ENCODE peak calls at places on chromosomes 16 and 17, in five cellular contexts. One of them, this sample, is unnamed.

GRCh38 chr17:37802712-37803416 is 58.0 kb upstream of the HNF1B start:
- DNase-seq in tibial artery: peak; percentile 66
- DNase-seq in aorta: peak; percentile 68
- DNase-seq in RWPE1: no peak
- DNase-seq in OCI-LY7: no peak
- DNase-seq in this sample: no peak

GRCh38 chr17:76534831-76535732 is 2.4 kb downstream of the CYGB start:
- DNase-seq in tibial artery: no peak
- DNase-seq in aorta: no peak
- DNase-seq in RWPE1: no peak
- DNase-seq in OCI-LY7: no peak
- DNase-seq in this sample: no peak

GRCh38 chr16:89049484-89050118 is 44.1 kb upstream of the ACSF3 start:
- DNase-seq in tibial artery: no peak
- DNase-seq in aorta: peak; percentile 42
- DNase-seq in RWPE1: no peak
- DNase-seq in OCI-LY7: no peak
- DNase-seq in this sample: peak; percentile 81

GRCh38 chr17:60916043-60916442 is 238.4 kb downstream of the BCAS3 start:
- DNase-seq in tibial artery: no peak
- DNase-seq in aorta: no peak
- DNase-seq in RWPE1: no peak
- DNase-seq in OCI-LY7: no peak
- DNase-seq in this sample: no peak

GRCh38 chr17:59914274-59914854 is 21.4 kb downstream of the RPS6KB1 start:
- DNase-seq in tibial artery: no peak
- DNase-seq in aorta: no peak
- DNase-seq in RWPE1: peak; percentile 64
- DNase-seq in OCI-LY7: peak; percentile 67
- DNase-seq in this sample: no peak

GRCh38 chr17:31405941-31406371 is 14.5 kb downstream of the RAB11FIP4 start:
- DNase-seq in tibial artery: no peak
- DNase-seq in aorta: peak; percentile 17
- DNase-seq in RWPE1: no peak
- DNase-seq in OCI-LY7: no peak
- DNase-seq in this sample: no peak

GRCh38 chr17:40310882-40311391 is 2.0 kb downstream of the RARA start:
- DNase-seq in tibial artery: no peak
- DNase-seq in aorta: no peak
- DNase-seq in RWPE1: no peak
- DNase-seq in OCI-LY7: no peak
- DNase-seq in this sample: no peak

GRCh38 chr16:66493490-66494401 is 56.2 kb downstream of the TK2 start:
- DNase-seq in tibial artery: peak; percentile 50
- DNase-seq in aorta: no peak
- DNase-seq in RWPE1: no peak
- DNase-seq in OCI-LY7: no peak
- DNase-seq in this sample: no peak

GRCh38 chr17:46057366-46057765 is 58.3 kb downstream of the STH start:
- DNase-seq in tibial artery: no peak
- DNase-seq in aorta: no peak
- DNase-seq in RWPE1: no peak
- DNase-seq in OCI-LY7: no peak
- DNase-seq in this sample: no peak

GRCh38 chr17:77140878-77141767 is at the start of gene SEC14L1:
- DNase-seq in tibial artery: peak; percentile 75
- DNase-seq in aorta: peak; percentile 75
- DNase-seq in RWPE1: peak; percentile 19
- DNase-seq in OCI-LY7: peak; percentile 82
- DNase-seq in this sample: peak; percentile 71

GRCh38 chr16:1745181-1745899 is 26.0 kb downstream of the NME3 start:
- DNase-seq in tibial artery: no peak
- DNase-seq in aorta: no peak
- DNase-seq in RWPE1: peak; percentile 69
- DNase-seq in OCI-LY7: no peak
- DNase-seq in this sample: peak; percentile 66

GRCh38 chr17:62109378-62109902 is 44.4 kb upstream of the MED13 start:
- DNase-seq in tibial artery: no peak
- DNase-seq in aorta: peak; percentile 64
- DNase-seq in RWPE1: peak; percentile 75
- DNase-seq in OCI-LY7: peak; percentile 72
- DNase-seq in this sample: peak; percentile 59

GRCh38 chr16:31128711-31129567 is 6.6 kb downstream of the PRSS8 start:
- DNase-seq in tibial artery: no peak
- DNase-seq in aorta: peak; percentile 70
- DNase-seq in RWPE1: no peak
- DNase-seq in OCI-LY7: no peak
- DNase-seq in this sample: no peak

GRCh38 chr17:81180836-81181810 is 15.1 kb upstream of the AATK start:
- DNase-seq in tibial artery: no peak
- DNase-seq in aorta: no peak
- DNase-seq in RWPE1: no peak
- DNase-seq in OCI-LY7: no peak
- DNase-seq in this sample: no peak

GRCh38 chr17:19651461-19652238 is 3.1 kb downstream of the ALDH3A2 start:
- DNase-seq in tibial artery: no peak
- DNase-seq in aorta: no peak
- DNase-seq in RWPE1: no peak
- DNase-seq in OCI-LY7: no peak
- DNase-seq in this sample: no peak
- H3K27ac ChIP-seq in tibial artery: peak overlapping the region; percentile 49
- H3K27ac ChIP-seq in aorta: peak overlapping the region; percentile 62
- H3K27ac ChIP-seq in RWPE1: peak overlapping the region; percentile 67
- H3K27ac ChIP-seq in OCI-LY7: no peak overlapping the region
- H3K27ac ChIP-seq in this sample: no peak overlapping the region

DNA sequence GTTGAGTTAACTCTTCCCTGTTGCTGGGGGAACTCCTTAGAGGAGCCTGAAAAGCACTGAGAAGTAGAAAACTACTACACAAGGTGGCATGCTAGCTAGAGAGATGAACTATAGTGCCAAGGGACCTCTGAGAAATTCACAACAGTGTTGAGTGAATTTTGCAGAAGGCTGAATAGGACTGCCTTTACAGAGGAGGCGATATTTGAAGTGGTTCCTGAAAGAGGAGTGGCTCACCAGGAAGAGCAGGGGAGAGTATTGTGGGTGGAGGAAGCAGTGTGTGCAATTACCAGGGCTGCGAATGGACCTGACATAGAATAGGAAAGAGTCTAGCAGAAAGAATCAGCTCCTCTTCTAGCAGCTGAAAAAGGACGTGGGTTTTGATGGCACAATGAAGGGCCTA is 66.4 kb downstream of the CDK5R1 start:
- DNase-seq in tibial artery: no peak
- DNase-seq in aorta: no peak
- DNase-seq in RWPE1: no peak
- DNase-seq in OCI-LY7: no peak
- DNase-seq in this sample: no peak
- H3K27ac ChIP-seq in tibial artery: no peak overlapping the region
- H3K27ac ChIP-seq in aorta: no peak overlapping the region
- H3K27ac ChIP-seq in RWPE1: no peak overlapping the region
- H3K27ac ChIP-seq in OCI-LY7: no peak overlapping the region
- H3K27ac ChIP-seq in this sample: no peak overlapping the region

DNA sequence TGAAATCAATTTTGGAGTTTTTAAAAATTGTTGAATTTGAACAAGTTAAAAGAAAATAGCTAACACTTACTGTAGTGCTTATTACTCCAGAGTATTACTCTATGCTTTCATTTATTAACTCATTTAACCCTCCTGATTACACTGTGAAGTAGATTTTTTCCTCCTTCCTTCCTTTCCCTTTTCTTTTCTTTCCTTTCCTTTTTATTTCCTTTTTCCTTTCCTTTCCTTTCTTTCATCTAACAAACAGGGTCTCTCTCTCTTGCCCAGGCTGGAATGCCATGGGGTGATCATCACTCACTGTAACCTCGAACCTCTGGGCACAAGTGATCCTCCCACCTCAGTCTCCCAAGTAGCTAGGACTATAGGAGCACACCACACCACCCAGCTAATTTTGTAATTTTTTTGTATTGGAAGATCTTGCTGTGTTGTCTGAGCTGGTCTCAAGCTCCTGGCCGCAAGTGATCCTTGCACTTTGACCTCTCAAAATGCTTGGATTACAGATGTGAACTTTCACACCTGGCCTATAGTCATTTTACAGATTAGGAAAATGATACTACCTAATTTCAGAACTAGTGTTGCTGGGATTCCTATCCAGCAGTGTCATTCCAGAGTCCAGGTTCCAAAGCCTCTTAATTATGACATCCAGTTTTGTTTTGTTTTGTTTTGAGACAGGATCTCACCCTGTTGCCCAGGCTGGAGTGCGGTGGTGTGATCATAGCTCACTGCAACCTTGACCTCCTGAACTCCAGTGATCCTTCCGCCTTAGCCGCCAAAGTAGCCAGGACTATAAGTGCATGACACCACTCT is 59.9 kb downstream of the TAOK1 start:
- DNase-seq in tibial artery: no peak
- DNase-seq in aorta: no peak
- DNase-seq in RWPE1: no peak
- DNase-seq in OCI-LY7: no peak
- DNase-seq in this sample: no peak
- H3K27ac ChIP-seq in tibial artery: no peak overlapping the region
- H3K27ac ChIP-seq in aorta: no peak overlapping the region
- H3K27ac ChIP-seq in RWPE1: no peak overlapping the region
- H3K27ac ChIP-seq in OCI-LY7: no peak overlapping the region
- H3K27ac ChIP-seq in this sample: no peak overlapping the region

GRCh38 chr17:7019406-7019805 is 3.4 kb upstream of the BCL6B start:
- DNase-seq in tibial artery: no peak
- DNase-seq in aorta: no peak
- DNase-seq in RWPE1: no peak
- DNase-seq in OCI-LY7: no peak
- DNase-seq in this sample: no peak

GRCh38 chr17:7022791-7023571 is at the start of gene BCL6B:
- DNase-seq in tibial artery: no peak
- DNase-seq in aorta: no peak
- DNase-seq in RWPE1: no peak
- DNase-seq in OCI-LY7: no peak
- DNase-seq in this sample: no peak

GRCh38 chr17:7021993-7022778 is 664 bp upstream of the BCL6B start:
- DNase-seq in tibial artery: peak; percentile 86
- DNase-seq in aorta: peak; percentile 84
- DNase-seq in RWPE1: peak; percentile 59
- DNase-seq in OCI-LY7: peak; percentile 77
- DNase-seq in this sample: peak; percentile 68

GRCh38 chr17:7019839-7020519 is 2.9 kb upstream of the BCL6B start:
- DNase-seq in tibial artery: peak; percentile 82
- DNase-seq in aorta: no peak
- DNase-seq in RWPE1: no peak
- DNase-seq in OCI-LY7: no peak
- DNase-seq in this sample: peak; percentile 57

DNA sequence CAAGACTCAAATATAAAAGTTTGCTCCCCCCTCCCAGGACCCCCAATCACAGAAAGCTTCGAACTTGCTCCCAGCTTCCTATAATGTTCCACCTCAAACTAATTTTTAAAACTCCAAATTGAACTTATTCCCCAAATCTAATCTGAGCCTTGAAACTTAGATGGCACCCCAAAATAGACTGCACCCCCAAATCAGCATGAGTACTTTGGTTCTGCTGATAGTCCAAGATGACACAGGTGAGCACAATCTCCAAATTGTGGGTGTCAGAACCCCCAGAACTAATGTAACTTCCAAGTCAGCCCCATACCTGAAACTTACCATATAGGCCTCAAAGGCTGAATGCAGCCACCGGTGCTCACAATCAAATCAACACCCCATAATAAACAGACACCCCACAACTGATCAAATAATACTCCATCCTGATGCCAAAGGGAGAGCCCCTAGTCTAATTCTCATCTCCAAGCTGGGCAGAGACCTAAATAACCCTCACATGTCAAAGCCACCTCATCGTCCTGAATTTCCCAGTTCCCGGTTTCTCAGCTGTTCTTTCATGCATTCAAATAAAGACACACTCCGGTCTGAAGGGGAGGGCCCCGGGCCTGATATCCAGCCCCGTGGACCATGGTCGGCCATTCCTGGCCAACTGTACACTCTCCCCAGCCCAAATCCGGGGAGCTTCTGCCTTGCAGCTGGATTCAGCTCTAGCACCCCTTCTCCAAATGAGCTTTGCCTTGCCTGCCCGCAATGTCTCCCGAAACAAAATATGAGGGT is 1.8 kb upstream of the BCL6B start:
- DNase-seq in tibial artery: no peak
- DNase-seq in aorta: no peak
- DNase-seq in RWPE1: no peak
- DNase-seq in OCI-LY7: no peak
- DNase-seq in this sample: peak; percentile 61
- H3K27ac ChIP-seq in tibial artery: peak overlapping the region; percentile 41
- H3K27ac ChIP-seq in aorta: no peak overlapping the region
- H3K27ac ChIP-seq in RWPE1: peak overlapping the region; percentile 37
- H3K27ac ChIP-seq in OCI-LY7: no peak overlapping the region
- H3K27ac ChIP-seq in this sample: peak overlapping the region; percentile 29

GRCh38 chr17:7475764-7476422 is 3.5 kb downstream of the ZBTB4 start:
- DNase-seq in tibial artery: peak; percentile 81
- DNase-seq in aorta: peak; percentile 70
- DNase-seq in RWPE1: peak; percentile 41
- DNase-seq in OCI-LY7: no peak
- DNase-seq in this sample: no peak
- H3K27ac ChIP-seq in tibial artery: peak overlapping the region; percentile 100
- H3K27ac ChIP-seq in aorta: no peak overlapping the region
- H3K27ac ChIP-seq in RWPE1: peak overlapping the region; percentile 99
- H3K27ac ChIP-seq in OCI-LY7: no peak overlapping the region
- H3K27ac ChIP-seq in this sample: no peak overlapping the region

DNA sequence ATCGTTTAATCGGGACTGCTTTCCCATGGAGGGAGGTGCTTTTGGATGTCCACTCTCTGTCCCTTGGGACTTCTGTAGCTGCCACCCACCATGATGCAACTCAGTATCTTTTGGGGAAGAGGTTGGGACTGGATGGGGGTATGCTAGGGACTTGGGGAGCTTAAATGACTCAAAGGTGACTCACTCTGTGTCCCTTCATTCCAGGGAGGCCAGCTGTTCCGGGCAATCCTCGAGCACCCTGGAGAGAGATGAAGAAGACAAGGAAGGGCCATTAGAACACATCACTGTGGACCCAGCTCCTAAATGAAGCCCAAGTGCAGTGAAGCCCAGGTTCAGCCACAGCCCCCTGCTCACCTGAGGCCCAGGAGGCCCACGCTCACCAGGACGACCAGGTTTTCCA is 4.6 kb downstream of the COL1A1 start:
- DNase-seq in tibial artery: peak; percentile 84
- DNase-seq in aorta: peak; percentile 46
- DNase-seq in RWPE1: no peak
- DNase-seq in OCI-LY7: no peak
- DNase-seq in this sample: peak; percentile 64
- H3K27ac ChIP-seq in tibial artery: peak overlapping the region; percentile 98
- H3K27ac ChIP-seq in aorta: peak overlapping the region; percentile 38
- H3K27ac ChIP-seq in RWPE1: peak overlapping the region; percentile 32
- H3K27ac ChIP-seq in OCI-LY7: no peak overlapping the region
- H3K27ac ChIP-seq in this sample: peak overlapping the region; percentile 62

DNA sequence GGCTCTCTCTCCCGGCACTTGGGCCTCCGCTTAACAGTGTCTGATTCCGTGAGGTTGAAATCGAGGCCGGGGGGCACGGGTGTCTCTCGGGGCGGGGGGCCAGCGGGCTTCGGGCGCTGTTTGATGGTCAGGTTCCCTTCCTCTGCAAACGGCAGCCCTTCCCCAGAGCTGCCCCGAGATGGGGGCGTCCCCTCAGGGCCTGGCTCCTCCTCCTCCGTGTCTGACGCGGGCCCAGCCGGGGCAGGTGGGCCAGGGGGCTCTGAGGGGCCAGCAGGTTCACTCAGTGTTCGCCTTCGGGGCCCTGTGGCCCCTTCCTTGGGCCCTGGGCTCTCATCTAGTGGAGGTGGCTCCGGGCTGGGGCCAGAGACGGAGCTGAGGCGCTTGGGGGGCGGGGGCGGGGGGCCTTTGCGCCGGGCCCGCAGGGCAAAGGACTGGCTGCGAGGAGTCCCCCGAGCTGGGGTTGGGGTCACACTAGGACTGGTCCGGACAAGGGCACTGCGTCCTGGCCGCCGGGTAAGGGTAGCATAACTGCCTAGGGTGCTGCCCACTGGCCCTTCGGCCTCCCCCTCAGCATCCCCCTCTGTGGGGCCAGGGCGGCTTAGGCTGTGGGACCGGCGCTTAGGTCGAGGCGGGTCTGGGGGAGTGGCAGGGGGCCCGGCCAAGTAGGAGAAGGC is 13.1 kb downstream of the CASKIN2 start:
- DNase-seq in tibial artery: no peak
- DNase-seq in aorta: no peak
- DNase-seq in RWPE1: no peak
- DNase-seq in OCI-LY7: no peak
- DNase-seq in this sample: no peak
- H3K27ac ChIP-seq in tibial artery: peak overlapping the region; percentile 73
- H3K27ac ChIP-seq in aorta: no peak overlapping the region
- H3K27ac ChIP-seq in RWPE1: peak overlapping the region; percentile 54
- H3K27ac ChIP-seq in OCI-LY7: no peak overlapping the region
- H3K27ac ChIP-seq in this sample: no peak overlapping the region

This sample was measured in SJCRH30.